ENCODE peak calls at places on chromosomes 12 and 14, in four cellular contexts. D is choroid plexus epithelial cell, R is AG09309, T is mesendoderm. N is an unnamed sample.

GRCh38 chr14:80152166-80152565 is 59.1 kb downstream of the DIO2 start:
- DNase-seq in D (no peak), T (no peak), R (no peak), N (no peak)

GRCh38 chr12:1479645-1480044 is 114.7 kb downstream of the FBXL14 start:
- DNase-seq in T (no peak), R (no peak), D (no peak), N (no peak)

GRCh38 chr12:104304261-104305004 is 894 bp downstream of the EID3 start:
- DNase-seq in D (no peak), T (no peak), R (no peak), N (no peak)

GRCh38 chr12:96617178-96617577 is 127.8 kb downstream of the CFAP54 start:
- DNase-seq in T (peak), D (no peak), R (no peak), N (no peak)

GRCh38 chr12:108801736-108802665 is 55.4 kb downstream of the SSH1 start:
- DNase-seq in R (no peak), D (peak), T (peak), N (peak)

GRCh38 chr12:108575199-108575912 is 13.0 kb downstream of the ISCU start:
- DNase-seq in T (no peak), D (no peak), R (no peak), N (no peak)

GRCh38 chr12:123273166-123273565 is 1.5 kb upstream of the CDK2AP1 start:
- DNase-seq in T (no peak), D (no peak), R (no peak), N (no peak)

GRCh38 chr12:47079365-47079893 is at the start of gene PCED1B:
- DNase-seq in R (no peak), D (peak), T (peak), N (no peak)

GRCh38 chr12:103556890-103557667 is 30.0 kb upstream of the STAB2 start:
- DNase-seq in D (no peak), R (no peak), T (no peak), N (no peak)

GRCh38 chr14:70648374-70648773 is 6.7 kb downstream of the TTC9 start:
- DNase-seq in R (no peak), D (no peak), T (no peak), N (no peak)

GRCh38 chr12:92506460-92506859 is 196.3 kb upstream of the PLEKHG7 start:
- DNase-seq in D (no peak), R (no peak), T (peak), N (no peak)

GRCh38 chr12:59973515-59973914 is 377.7 kb downstream of the SLC16A7 start:
- DNase-seq in R (peak), D (peak), T (peak), N (peak)

GRCh38 chr12:25812295-25812694 is 146.2 kb upstream of the RASSF8 start:
- DNase-seq in D (no peak), R (no peak), T (no peak), N (no peak)

GRCh38 chr14:102951034-102951433 is 28.6 kb downstream of the AMN start:
- DNase-seq in T (no peak), D (peak), R (no peak), N (no peak)

GRCh38 chr14:77616454-77617229 is at the start of gene SPTLC2:
- DNase-seq in T (peak), D (peak), R (peak), N (peak)

GRCh38 chr14:89660183-89660582 is 243.2 kb upstream of the FOXN3 start:
- DNase-seq in R (no peak), D (peak), T (no peak), N (peak)

GRCh38 chr14:64990291-64990690 is 3.6 kb downstream of the FNTB start:
- DNase-seq in R (no peak), T (no peak), D (no peak), N (no peak)

GRCh38 chr12:121781751-121782615 is 11.5 kb downstream of the RHOF start:
- DNase-seq in T (no peak), D (peak), R (no peak), N (no peak)

GRCh38 chr14:101460986-101461750 is 100.1 kb upstream of the DIO3 start:
- DNase-seq in T (no peak), R (no peak), D (no peak), N (no peak)

GRCh38 chr14:67515386-67516079 is 17.6 kb upstream of the PLEKHH1 start:
- DNase-seq in T (no peak), D (no peak), R (no peak), N (no peak)

GRCh38 chr14:31180299-31181051 is 27.1 kb downstream of the HECTD1 start:
- DNase-seq in R (no peak), D (no peak), T (no peak), N (no peak)

GRCh38 chr14:105999361-106000028 is 473.1 kb downstream of the TMEM121 start:
- DNase-seq in T (peak), D (peak), R (no peak), N (no peak)

GRCh38 chr12:94207467-94208432 is 59.4 kb downstream of the PLXNC1 start:
- DNase-seq in T (no peak), D (peak), R (no peak), N (peak)

GRCh38 chr14:26594756-26595545 is 2.9 kb downstream of the NOVA1 start:
- DNase-seq in T (no peak), D (no peak), R (no peak), N (no peak)

GRCh38 chr12:121767525-121768016 is 25.9 kb downstream of the RHOF start:
- DNase-seq in R (no peak), D (peak), T (no peak), N (no peak)

GRCh38 chr12:102958073-102958829 is 777 bp downstream of the ASCL1 start:
- DNase-seq in R (no peak), T (peak), D (peak), N (no peak)

GRCh38 chr12:94152292-94153083 is 4.1 kb downstream of the PLXNC1 start:
- DNase-seq in R (no peak), T (no peak), D (no peak), N (no peak)

GRCh38 chr12:126076515-126076914 is 1011.3 kb downstream of the AACS start:
- DNase-seq in D (no peak), R (no peak), T (no peak), N (no peak)

GRCh38 chr14:56964885-56965284 is 154.6 kb upstream of the OTX2 start:
- DNase-seq in T (no peak), R (no peak), D (no peak), N (no peak)

GRCh38 chr14:56959869-56960268 is 149.6 kb upstream of the OTX2 start:
- DNase-seq in D (no peak), T (no peak), R (no peak), N (no peak)

GRCh38 chr14:56963381-56963780 is 153.1 kb upstream of the OTX2 start:
- DNase-seq in D (no peak), R (no peak), T (no peak), N (no peak)

DNA sequence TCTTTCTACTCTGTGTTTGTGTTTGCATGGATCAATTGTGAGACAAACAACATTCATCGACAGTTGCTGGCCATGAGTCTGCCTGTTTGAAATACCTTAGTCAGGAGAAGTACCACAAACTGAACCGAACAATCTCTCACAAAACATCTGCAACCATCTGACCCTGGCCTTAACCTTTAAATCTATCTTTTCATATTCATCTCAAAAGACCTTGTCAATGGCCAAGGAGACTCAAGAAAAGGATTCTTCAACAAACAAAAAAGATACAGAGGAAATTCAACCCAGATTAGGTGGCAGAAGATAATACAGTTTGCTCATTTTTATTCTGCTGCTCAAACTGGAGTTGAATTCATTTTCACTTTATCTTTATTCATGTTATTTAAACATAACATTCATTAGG is 152.2 kb upstream of the OTX2 start:
- DNase-seq in R (no peak), T (no peak), D (no peak), N (no peak)
- H3K4me3 ChIP-seq in R (no peak), T (no peak), D (no peak), N (no peak)

GRCh38 chr12:15116073-15116472 is 105.1 kb downstream of the RERG start:
- DNase-seq in D (peak), T (no peak), R (no peak), N (no peak)
- H3K4me3 ChIP-seq in D (no peak), T (no peak), R (no peak), N (no peak)

DNA sequence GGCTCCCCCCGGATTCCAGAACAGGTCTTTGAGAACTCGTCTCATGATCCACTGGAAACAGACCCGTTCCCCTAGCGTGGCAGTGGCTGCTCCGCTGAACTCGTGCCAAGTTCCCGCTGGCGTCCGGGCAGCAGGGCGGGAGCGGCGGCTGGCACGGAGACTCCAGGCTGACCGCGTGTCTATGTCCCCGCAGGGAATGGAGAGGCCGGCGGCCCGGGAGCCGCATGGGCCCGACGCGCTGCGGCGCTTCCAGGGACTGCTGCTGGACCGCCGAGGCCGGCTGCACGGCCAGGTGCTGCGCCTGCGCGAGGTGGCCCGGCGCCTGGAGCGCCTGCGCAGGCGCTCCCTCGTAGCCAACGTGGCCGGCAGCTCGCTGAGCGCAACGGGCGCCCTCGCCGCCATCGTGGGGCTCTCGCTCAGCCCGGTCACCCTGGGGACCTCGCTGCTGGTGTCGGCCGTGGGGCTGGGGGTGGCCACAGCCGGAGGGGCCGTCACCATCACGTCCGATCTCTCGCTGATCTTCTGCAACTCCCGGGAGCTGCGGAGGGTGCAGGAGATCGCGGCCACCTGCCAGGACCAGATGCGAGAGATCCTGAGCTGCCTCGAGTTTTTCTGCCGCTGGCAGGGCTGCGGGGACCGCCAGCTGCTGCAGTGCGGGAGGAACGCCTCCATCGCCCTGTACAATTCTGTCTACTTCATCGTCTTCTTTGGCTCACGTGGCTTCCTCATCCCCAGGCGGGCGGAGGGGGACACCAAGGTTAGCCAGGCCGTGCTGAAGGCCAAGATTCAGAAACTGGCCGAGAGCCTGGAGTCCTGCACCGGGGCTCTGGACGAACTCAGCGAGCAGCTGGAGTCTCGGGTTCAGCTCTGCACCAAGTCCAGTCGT is 1.5 kb downstream of the APOLD1 start:
- DNase-seq in R (peak), T (peak), D (peak), N (peak)
- H3K4me3 ChIP-seq in R (peak), T (no peak), D (peak), N (peak)

DNA sequence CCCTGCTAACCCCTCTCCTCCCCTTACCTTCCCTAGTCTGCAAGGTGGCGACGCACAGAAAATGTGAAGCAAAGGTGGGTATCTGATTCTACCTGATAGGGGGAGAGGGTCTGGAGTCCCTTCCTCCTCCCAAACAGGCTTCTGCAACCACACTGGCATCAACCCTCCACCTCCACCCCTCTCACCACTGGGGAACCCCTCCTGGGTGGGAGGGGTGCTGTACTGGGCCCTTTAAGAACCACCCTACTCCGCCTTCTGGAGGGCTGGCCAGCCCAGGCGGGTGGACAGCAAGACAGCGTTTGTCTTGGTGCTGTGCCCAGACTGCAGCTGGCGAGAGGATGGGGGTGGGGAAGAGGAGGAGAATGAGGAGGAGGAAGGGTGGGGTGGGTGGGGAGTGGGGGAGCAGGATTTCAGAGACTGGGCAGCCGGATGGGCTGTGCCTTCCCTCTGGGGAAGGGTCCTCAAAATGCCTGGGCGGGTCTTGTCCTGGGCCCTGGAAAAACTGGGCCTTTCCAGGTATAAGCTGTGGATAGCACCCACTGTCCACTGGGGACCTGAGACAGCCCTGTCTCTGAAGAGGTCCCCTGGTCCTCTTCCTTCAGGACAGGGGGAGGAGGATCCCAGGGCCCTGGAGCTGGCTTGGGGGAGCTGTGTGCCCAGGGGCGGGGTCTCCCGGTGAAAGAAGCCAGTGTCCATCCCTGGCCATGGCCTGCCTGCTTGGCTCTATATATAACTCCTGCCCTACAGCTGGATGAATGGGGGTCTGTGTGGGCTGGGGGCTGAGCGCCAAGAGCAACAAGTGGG is 2.8 kb downstream of the TNS2 start:
- DNase-seq in T (no peak), D (peak), R (no peak), N (peak)
- H3K4me3 ChIP-seq in T (no peak), D (peak), R (peak), N (peak)

GRCh38 chr12:7502612-7503011 is 965 bp downstream of the CD163 start:
- DNase-seq in D (no peak), R (no peak), T (no peak), N (no peak)

GRCh38 chr12:7497661-7498060 is 5.9 kb downstream of the CD163 start:
- DNase-seq in D (peak), R (no peak), T (no peak), N (no peak)

GRCh38 chr12:7495136-7495535 is 8.4 kb downstream of the CD163 start:
- DNase-seq in R (no peak), D (no peak), T (no peak), N (no peak)

GRCh38 chr12:7501031-7501585 is 2.5 kb downstream of the CD163 start:
- DNase-seq in D (peak), R (no peak), T (no peak), N (peak)

DNA sequence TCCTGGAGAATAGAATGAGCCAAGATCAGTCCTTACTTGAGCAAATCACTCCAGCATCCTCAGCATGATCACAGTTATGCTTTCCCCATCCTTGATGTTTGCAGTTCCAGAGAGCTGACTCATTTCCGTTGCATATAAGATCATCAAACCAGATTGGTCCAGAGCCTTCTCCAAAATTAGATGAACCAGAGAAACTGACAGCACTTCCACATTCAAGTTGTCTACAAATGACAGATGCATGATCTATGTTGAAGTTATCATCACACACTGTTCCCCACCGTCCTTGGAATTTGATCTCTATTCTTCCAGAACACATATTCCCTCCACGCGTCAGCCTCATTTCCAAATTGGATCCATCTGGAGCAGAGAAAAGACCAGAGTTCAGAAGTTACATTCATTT is 4.7 kb downstream of the CD163 start:
- DNase-seq in T (peak), D (peak), R (peak), N (peak)
- H3K4me3 ChIP-seq in T (no peak), D (no peak), R (no peak), N (no peak)

GRCh38 chr14:21557084-21557901 is 22.6 kb downstream of the OR10G3 start:
- DNase-seq in D (peak), R (peak), T (peak), N (peak)
- H3K4me3 ChIP-seq in D (peak), R (peak), T (no peak), N (peak)

GRCh38 chr12:70637286-70637685 is at the start of gene PTPRB:
- DNase-seq in T (no peak), R (no peak), D (no peak), N (no peak)
- H3K4me3 ChIP-seq in T (no peak), R (no peak), D (no peak), N (no peak)

GRCh38 chr14:60650382-60650961 is 1.2 kb upstream of the SIX1 start:
- DNase-seq in R (no peak), D (peak), T (peak), N (no peak)

GRCh38 chr14:60648169-60648933 is 926 bp downstream of the SIX1 start:
- DNase-seq in T (peak), D (peak), R (no peak), N (no peak)

GRCh38 chr14:60649815-60650381 is 621 bp upstream of the SIX1 start:
- DNase-seq in R (no peak), D (peak), T (peak), N (no peak)

GRCh38 chr14:60647837-60648168 is 1.5 kb downstream of the SIX1 start:
- DNase-seq in T (no peak), D (no peak), R (no peak), N (no peak)

GRCh38 chr14:60648934-60649814 is at the start of gene SIX1:
- DNase-seq in T (peak), R (peak), D (peak), N (peak)
- H3K4me3 ChIP-seq in T (peak), R (peak), D (peak), N (peak)

N was measured in skeletal muscle cell.